ENCODE peak calls at places on chromosome 10, in ten cellular contexts. O is ovary; V is stimulated activated CD8-positive, alpha-beta memory T cell treated with anti-CD3 and anti-CD28 coated beads, Interleukin-4, amount 100 ng/mL, for 24 hours; C is right cardiac atrium; D is NB4; K is AG08395; W is OCI-LY7; T is activated T-cell treated with anti-CD3 and anti-CD28 coated beads, Interleukin-2, amount 50 U/mL, for 72 hours; H is GM12891; M is BJ. L is an unnamed sample.

GRCh38 chr10:122044045-122044661 is 55.2 kb downstream of the TACC2 start:
- DNase-seq in H (no peak), D (no peak), C (no peak), M (no peak), W (no peak), V (no peak), K (no peak), O (no peak), T (no peak), L (no peak)

GRCh38 chr10:73850863-73851461 is 23.4 kb downstream of the CAMK2G start:
- DNase-seq in K (peak), O (peak), C (peak), M (peak), T (no peak), D (peak), W (no peak), H (no peak), V (no peak), L (no peak)

GRCh38 chr10:112227331-112227961 is 43.9 kb upstream of the GPAM start:
- DNase-seq in O (no peak), V (no peak), C (no peak), D (peak), H (no peak), M (peak), T (no peak), K (peak), W (no peak), L (peak)

GRCh38 chr10:5595591-5596590 is 70.5 kb downstream of the ASB13 start:
- DNase-seq in H (no peak), O (no peak), M (peak), T (no peak), W (no peak), K (peak), V (no peak), C (no peak), D (peak), L (peak)

GRCh38 chr10:36636285-36636839 is 489.0 kb upstream of the ANKRD30A start:
- DNase-seq in D (no peak), W (no peak), V (no peak), C (no peak), K (no peak), T (no peak), M (no peak), O (no peak), H (no peak), L (no peak)

GRCh38 chr10:42997151-42997848 is 79.6 kb upstream of the RET start:
- DNase-seq in W (no peak), D (no peak), V (no peak), C (no peak), K (no peak), M (no peak), T (no peak), H (peak), O (no peak), L (no peak)

GRCh38 chr10:21052709-21053104 is 155.6 kb upstream of the NEBL start:
- DNase-seq in O (no peak), M (no peak), C (no peak), K (no peak), V (no peak), T (no peak), W (no peak), H (no peak), D (no peak), L (no peak)

GRCh38 chr10:104735036-104735435 is 93.9 kb downstream of the SORCS3 start:
- DNase-seq in O (no peak), H (no peak), M (no peak), C (peak), D (no peak), K (no peak), V (no peak), W (no peak), T (no peak), L (no peak)

GRCh38 chr10:60031664-60032063 is 125.3 kb upstream of the CCDC6 start:
- DNase-seq in H (no peak), W (no peak), K (no peak), T (peak), O (no peak), V (no peak), M (no peak), C (no peak), D (peak), L (no peak)

GRCh38 chr10:116272497-116273221 is at the start of gene GFRA1:
- DNase-seq in D (no peak), K (peak), C (peak), H (no peak), V (no peak), M (no peak), T (no peak), O (peak), W (no peak), L (peak)

GRCh38 chr10:78292987-78293865 is 259.6 kb downstream of the RPS24 start:
- DNase-seq in T (no peak), O (no peak), C (no peak), V (no peak), M (no peak), K (peak), H (no peak), D (no peak), W (no peak), L (no peak)

GRCh38 chr10:80739328-80739727 is 201.6 kb downstream of the SH2D4B start:
- DNase-seq in T (no peak), C (no peak), O (no peak), H (no peak), D (no peak), M (no peak), K (no peak), W (no peak), V (no peak), L (no peak)

GRCh38 chr10:25766687-25767221 is 167.3 kb upstream of the MYO3A start:
- DNase-seq in M (no peak), D (no peak), K (no peak), H (no peak), W (no peak), T (no peak), O (no peak), C (no peak), V (no peak), L (no peak)

GRCh38 chr10:93491589-93492121 is 4.8 kb upstream of the CEP55 start:
- DNase-seq in W (no peak), K (no peak), M (no peak), C (no peak), D (no peak), T (no peak), V (no peak), H (no peak), O (no peak), L (no peak)

GRCh38 chr10:6145414-6145978 is 56.7 kb downstream of the RBM17 start:
- DNase-seq in C (peak), M (no peak), K (no peak), O (peak), T (no peak), D (no peak), V (no peak), H (no peak), W (peak), L (no peak)

GRCh38 chr10:79347894-79348639 is 798 bp downstream of the PPIF start:
- DNase-seq in D (peak), V (peak), H (peak), O (peak), W (peak), M (no peak), K (peak), C (peak), T (peak), L (peak)

GRCh38 chr10:113463777-113464176 is 89.1 kb upstream of the HABP2 start:
- DNase-seq in M (peak), V (no peak), H (no peak), D (no peak), C (no peak), O (no peak), K (peak), T (no peak), W (no peak), L (no peak)

GRCh38 chr10:94403823-94404228 is 1.5 kb downstream of the TBC1D12 start:
- DNase-seq in H (no peak), C (no peak), K (peak), W (no peak), O (no peak), M (no peak), D (no peak), T (no peak), V (no peak), L (no peak)

GRCh38 chr10:102735065-102735562 is 8.6 kb upstream of the WBP1L start:
- DNase-seq in C (peak), H (no peak), V (no peak), D (no peak), T (no peak), W (no peak), K (peak), O (no peak), M (no peak), L (no peak)

GRCh38 chr10:71213127-71213616 is 802 bp downstream of the UNC5B start:
- DNase-seq in T (peak), H (no peak), M (no peak), K (peak), O (peak), D (peak), W (peak), C (peak), V (no peak), L (no peak)

GRCh38 chr10:79137826-79138225 is 69.1 kb downstream of the ZMIZ1 start:
- DNase-seq in K (no peak), D (peak), W (peak), V (peak), T (peak), O (peak), C (peak), H (peak), M (no peak), L (no peak)

GRCh38 chr10:95350212-95350829 is 59.5 kb upstream of the PDLIM1 start:
- DNase-seq in K (peak), V (no peak), W (no peak), H (no peak), M (no peak), T (no peak), D (peak), C (no peak), O (no peak), L (no peak)

GRCh38 chr10:45454262-45454661 is 80.2 kb downstream of the ALOX5 start:
- DNase-seq in W (no peak), H (no peak), V (no peak), T (no peak), C (no peak), O (no peak), D (no peak), M (no peak), K (no peak), L (no peak)

GRCh38 chr10:109282510-109282909 is 640.8 kb downstream of the XPNPEP1 start:
- DNase-seq in D (no peak), H (no peak), C (no peak), K (peak), M (peak), W (no peak), V (no peak), O (no peak), T (no peak), L (peak)

GRCh38 chr10:27319752-27320561 is 79.4 kb upstream of the ACBD5 start:
- DNase-seq in H (peak), O (no peak), K (peak), M (no peak), W (no peak), D (peak), T (peak), V (no peak), C (peak), L (no peak)

GRCh38 chr10:131032329-131033165 is 279.0 kb downstream of the TCERG1L start:
- DNase-seq in K (no peak), T (no peak), M (no peak), O (no peak), C (no peak), V (no peak), D (no peak), W (no peak), H (no peak), L (no peak)

GRCh38 chr10:129136866-129137415 is 330.1 kb upstream of the MGMT start:
- DNase-seq in V (no peak), W (no peak), O (no peak), H (no peak), D (no peak), K (no peak), C (no peak), M (no peak), T (no peak), L (no peak)

GRCh38 chr10:78269061-78269460 is 235.4 kb downstream of the RPS24 start:
- DNase-seq in V (no peak), D (no peak), O (no peak), M (no peak), C (no peak), H (no peak), W (no peak), T (no peak), K (no peak), L (no peak)

GRCh38 chr10:70078329-70078728 is 25.7 kb downstream of the MACROH2A2 start:
- DNase-seq in T (no peak), M (no peak), C (no peak), V (no peak), D (no peak), H (no peak), O (no peak), W (no peak), K (no peak), L (no peak)